ENCODE peak calls at places on chromosome 2, in seven cellular contexts. P, M, W, U, C, H and B are unnamed samples.

GRCh38 chr2:150165988-150166965 is 321.2 kb downstream of the RND3 start:
- DNase-seq in P (peak; percentile 64), M (no peak), W (no peak), U (no peak), C (no peak), H (no peak), B (no peak)

GRCh38 chr2:17208511-17208910 is 309.7 kb downstream of the RAD51AP2 start:
- DNase-seq in P (peak; percentile 4), M (no peak), W (no peak), U (no peak), C (no peak), H (no peak), B (peak; percentile 47)

GRCh38 chr2:189798312-189799029 is 14.2 kb downstream of the PMS1 start:
- DNase-seq in P (peak; percentile 80), M (peak; percentile 44), W (no peak), U (no peak), C (no peak), H (no peak), B (peak; percentile 83)

GRCh38 chr2:101832114-101832513 is 134.6 kb downstream of the MAP4K4 start:
- DNase-seq in P (peak; percentile 43), M (no peak), W (no peak), U (no peak), C (no peak), H (no peak), B (peak; percentile 32)

GRCh38 chr2:36441816-36442215 is 86.2 kb downstream of the CRIM1 start:
- DNase-seq in P (peak; percentile 41), M (peak; percentile 86), W (no peak), U (no peak), C (no peak), H (no peak), B (no peak)

GRCh38 chr2:47088371-47089082 is 66.6 kb downstream of the STPG4 start:
- DNase-seq in P (peak; percentile 59), M (no peak), W (no peak), U (no peak), C (peak; percentile 16), H (peak; percentile 75), B (peak; percentile 70)

GRCh38 chr2:88600038-88600465 is 27.2 kb downstream of the EIF2AK3 start:
- DNase-seq in P (peak; percentile 91), M (peak; percentile 93), W (peak; percentile 40), U (peak; percentile 68), C (no peak), H (peak; percentile 55), B (peak; percentile 99)

GRCh38 chr2:197208029-197208428 is 102.6 kb downstream of the ANKRD44 start:
- DNase-seq in P (no peak), M (no peak), W (no peak), U (no peak), C (no peak), H (no peak), B (no peak)

GRCh38 chr2:224175010-224175409 is 135.9 kb upstream of the SERPINE2 start:
- DNase-seq in P (no peak), M (no peak), W (no peak), U (no peak), C (no peak), H (no peak), B (no peak)

GRCh38 chr2:119713819-119714490 is 35.0 kb downstream of the TMEM177 start:
- DNase-seq in P (no peak), M (no peak), W (no peak), U (no peak), C (no peak), H (no peak), B (peak; percentile 28)

GRCh38 chr2:224948859-224949258 is 93.4 kb downstream of the DOCK10 start:
- DNase-seq in P (peak; percentile 65), M (peak; percentile 71), W (no peak), U (no peak), C (no peak), H (no peak), B (peak; percentile 70)

GRCh38 chr2:231308631-231309414 is 86.7 kb upstream of the B3GNT7 start:
- DNase-seq in P (peak; percentile 11), M (no peak), W (no peak), U (no peak), C (no peak), H (no peak), B (peak; percentile 63)

GRCh38 chr2:224165901-224166319 is 126.8 kb upstream of the SERPINE2 start:
- DNase-seq in P (peak; percentile 74), M (no peak), W (no peak), U (no peak), C (no peak), H (no peak), B (no peak)

GRCh38 chr2:60337142-60337497 is 216.3 kb downstream of the BCL11A start:
- DNase-seq in P (no peak), M (no peak), W (peak; percentile 52), U (no peak), C (peak; percentile 27), H (no peak), B (no peak)

GRCh38 chr2:44954902-44955592 is 13.5 kb downstream of the SIX3 start:
- DNase-seq in P (no peak), M (no peak), W (peak; percentile 58), U (no peak), C (no peak), H (no peak), B (no peak)

GRCh38 chr2:119823734-119824334 is 64.1 kb downstream of the PTPN4 start:
- DNase-seq in P (peak; percentile 70), M (peak; percentile 36), W (peak; percentile 54), U (no peak), C (no peak), H (no peak), B (peak; percentile 74)

GRCh38 chr2:62354771-62355550 is 151.0 kb downstream of the TMEM17 start:
- DNase-seq in P (no peak), M (no peak), W (no peak), U (no peak), C (no peak), H (no peak), B (no peak)

GRCh38 chr2:33208400-33208799 is 261.6 kb downstream of the LTBP1 start:
- DNase-seq in P (no peak), M (no peak), W (no peak), U (no peak), C (no peak), H (no peak), B (no peak)

GRCh38 chr2:239015769-239016675 is 168.1 kb downstream of the TWIST2 start:
- DNase-seq in P (no peak), M (no peak), W (no peak), U (peak; percentile 25), C (no peak), H (no peak), B (no peak)

GRCh38 chr2:228242591-228242990 is 61.1 kb upstream of the SPHKAP start:
- DNase-seq in P (no peak), M (no peak), W (no peak), U (no peak), C (no peak), H (no peak), B (no peak)

GRCh38 chr2:101766871-101767739 is 69.6 kb downstream of the MAP4K4 start:
- DNase-seq in P (peak; percentile 96), M (peak; percentile 85), W (peak; percentile 89), U (no peak), C (no peak), H (no peak), B (peak; percentile 88)

GRCh38 chr2:1010373-1011017 is 59.8 kb downstream of the SNTG2 start:
- DNase-seq in P (no peak), M (peak; percentile 18), W (peak; percentile 60), U (no peak), C (no peak), H (no peak), B (peak; percentile 13)

GRCh38 chr2:37389984-37390765 is 45.7 kb downstream of the QPCT start:
- DNase-seq in P (peak; percentile 70), M (peak; percentile 88), W (no peak), U (no peak), C (no peak), H (peak; percentile 26), B (peak; percentile 91)

GRCh38 chr2:49686291-49686690 is 532.0 kb upstream of the FSHR start:
- DNase-seq in P (no peak), M (no peak), W (no peak), U (no peak), C (no peak), H (no peak), B (no peak)

DNA sequence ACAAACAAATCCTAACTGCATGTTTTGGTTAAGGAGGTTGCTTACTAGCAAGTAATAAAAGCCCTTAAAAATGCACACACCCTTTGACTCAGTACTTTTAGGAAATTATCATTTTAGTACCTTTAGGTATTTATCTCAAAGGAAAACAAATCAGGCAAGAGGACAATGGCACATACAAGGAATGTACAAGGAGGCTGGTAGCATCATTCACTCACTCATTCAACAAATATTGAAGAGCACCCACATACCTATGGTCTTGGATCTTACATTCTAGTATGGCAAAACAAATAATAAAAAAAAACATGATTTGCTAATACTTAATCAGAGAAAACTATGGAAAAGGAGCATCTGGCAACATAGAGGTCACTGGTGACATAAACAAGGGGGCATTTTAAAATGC is 67.5 kb downstream of the OLA1 start:
- DNase-seq in P (no peak), M (no peak), W (no peak), U (no peak), C (no peak), H (no peak), B (no peak)
- TF ChIP-seq CTCF in P (no peak), M (no peak), W (no peak), U (no peak), C (no peak), H (no peak), B (no peak)

DNA sequence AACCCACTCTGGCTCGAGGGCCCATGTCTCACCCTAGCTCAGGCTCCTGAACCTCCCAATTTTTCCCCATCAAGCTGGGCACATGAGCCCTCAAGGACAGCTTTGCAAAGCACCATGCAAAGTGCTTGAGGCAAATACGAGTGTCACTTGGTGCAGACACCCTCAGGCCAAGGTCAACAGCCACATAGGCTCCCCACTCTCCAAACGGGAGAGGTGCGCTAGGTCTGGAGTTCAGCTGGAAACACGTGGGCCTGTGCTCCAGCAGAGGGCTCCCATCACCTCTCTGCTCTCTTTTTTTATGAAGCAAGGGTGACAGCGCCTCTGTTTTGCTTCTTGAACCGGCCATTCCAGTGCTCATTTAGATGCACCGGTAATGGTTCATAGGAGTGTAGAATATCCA is 11.9 kb upstream of the ARHGAP25 start:
- DNase-seq in P (no peak), M (no peak), W (peak; percentile 18), U (no peak), C (no peak), H (no peak), B (no peak)
- TF ChIP-seq CTCF in P (no peak), M (no peak), W (peak; percentile 37), U (no peak), C (no peak), H (no peak), B (peak; percentile 24)

GRCh38 chr2:195498176-195498575 is 158.8 kb upstream of the SLC39A10 start:
- DNase-seq in P (peak; percentile 36), M (no peak), W (peak; percentile 60), U (no peak), C (no peak), H (no peak), B (peak; percentile 72)
- TF ChIP-seq CTCF in P (peak; percentile 29), M (peak; percentile 38), W (peak; percentile 58), U (no peak), C (peak; percentile 47), H (peak; percentile 43), B (peak; percentile 63)

GRCh38 chr2:18684202-18685040 is 95.1 kb upstream of the NT5C1B start:
- DNase-seq in P (peak; percentile 31), M (peak; percentile 39), W (no peak), U (no peak), C (no peak), H (no peak), B (peak; percentile 75)

DNA sequence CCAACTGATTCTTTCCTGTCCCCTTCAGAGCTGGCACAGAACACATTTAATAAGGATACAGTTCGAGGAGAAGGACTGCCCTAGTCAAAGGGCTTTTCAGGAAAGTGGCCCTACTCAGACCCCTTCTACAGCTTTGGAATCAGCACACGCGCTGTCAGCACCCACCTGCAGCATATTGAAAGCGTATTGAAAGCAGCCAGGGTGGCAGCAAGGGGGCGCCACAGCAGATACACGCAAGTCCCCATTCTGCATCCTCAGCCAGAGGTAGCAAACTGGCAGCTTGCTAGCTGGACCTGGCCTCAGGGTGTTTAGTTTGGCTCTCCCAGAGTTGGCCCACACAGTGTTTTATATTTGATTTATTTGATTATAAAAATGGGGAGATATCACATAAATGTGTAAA is 101.0 kb upstream of the NT5C1B start:
- DNase-seq in P (no peak), M (no peak), W (peak; percentile 64), U (no peak), C (no peak), H (no peak), B (no peak)
- TF ChIP-seq CTCF in P (peak; percentile 14), M (peak; percentile 13), W (peak; percentile 74), U (no peak), C (no peak), H (no peak), B (peak; percentile 35)